ENCODE peak calls at places on chromosomes 12 and 14, in six cellular contexts. X is head of caudate nucleus, A is T-cell, G is GM13976, R is M059J, B is AG10803. Z is an unnamed sample.

GRCh38 chr12:68175566-68176033 is 16.1 kb upstream of the IFNG start:
- DNase-seq in X (no peak), A (peak), G (peak), R (peak), B (no peak), Z (no peak)

GRCh38 chr12:90712671-90713070 is 242.3 kb downstream of the CCER1 start:
- DNase-seq in X (no peak), A (no peak), G (no peak), R (peak), B (peak), Z (no peak)

GRCh38 chr12:83841620-83842019 is 1071.0 kb downstream of the SLC6A15 start:
- DNase-seq in X (no peak), A (no peak), G (no peak), R (no peak), B (peak), Z (no peak)

GRCh38 chr14:38143651-38144505 is 63.8 kb upstream of the SSTR1 start:
- DNase-seq in X (no peak), A (no peak), G (no peak), R (peak), B (peak), Z (no peak)

GRCh38 chr12:116249938-116250337 is 27.6 kb downstream of the MED13L start:
- DNase-seq in X (no peak), A (no peak), G (no peak), R (no peak), B (no peak), Z (no peak)

GRCh38 chr12:7834701-7835100 is 38.0 kb downstream of the SLC2A14 start:
- DNase-seq in X (no peak), A (no peak), G (no peak), R (peak), B (no peak), Z (no peak)

GRCh38 chr14:51094282-51094821 is 553 bp downstream of the TRIM9 start:
- DNase-seq in X (peak), A (no peak), G (peak), R (peak), B (no peak), Z (no peak)

GRCh38 chr12:63319936-63320633 is 169.1 kb upstream of the AVPR1A start:
- DNase-seq in X (no peak), A (no peak), G (no peak), R (peak), B (no peak), Z (no peak)

GRCh38 chr14:68379510-68380303 is 413.2 kb downstream of the ZFP36L1 start:
- DNase-seq in X (no peak), A (no peak), G (no peak), R (peak), B (peak), Z (no peak)

GRCh38 chr12:57276935-57277563 is 26.1 kb upstream of the STAC3 start:
- DNase-seq in X (no peak), A (no peak), G (peak), R (peak), B (peak), Z (no peak)

GRCh38 chr12:45415393-45415817 is 199.5 kb downstream of the ANO6 start:
- DNase-seq in X (no peak), A (no peak), G (peak), R (peak), B (peak), Z (no peak)

GRCh38 chr14:102171173-102172020 is 31.7 kb downstream of the WDR20 start:
- DNase-seq in X (no peak), A (no peak), G (no peak), R (no peak), B (no peak), Z (no peak)

GRCh38 chr12:65800928-65801327 is 23.4 kb upstream of the HMGA2 start:
- DNase-seq in X (no peak), A (no peak), G (no peak), R (no peak), B (peak), Z (no peak)

GRCh38 chr12:60205500-60205899 is 609.7 kb downstream of the SLC16A7 start:
- DNase-seq in X (no peak), A (no peak), G (no peak), R (peak), B (peak), Z (no peak)

GRCh38 chr12:131378861-131379665 is 331.8 kb upstream of the SFSWAP start:
- DNase-seq in X (no peak), A (no peak), G (no peak), R (no peak), B (no peak), Z (no peak)

GRCh38 chr14:52033131-52033642 is 35.7 kb downstream of the NID2 start:
- DNase-seq in X (no peak), A (no peak), G (no peak), R (peak), B (peak), Z (no peak)

GRCh38 chr12:32261638-32262037 is 137.7 kb upstream of the FGD4 start:
- DNase-seq in X (no peak), A (no peak), G (no peak), R (no peak), B (no peak), Z (no peak)

GRCh38 chr14:93317200-93317599 is 15.6 kb downstream of the BTBD7 start:
- DNase-seq in X (no peak), A (no peak), G (no peak), R (no peak), B (no peak), Z (no peak)

GRCh38 chr14:73887116-73887490 is 444 bp downstream of the ZNF410 start:
- DNase-seq in X (no peak), A (no peak), G (no peak), R (no peak), B (peak), Z (no peak)

GRCh38 chr14:74737753-74738325 is 24.9 kb downstream of the FCF1 start:
- DNase-seq in X (no peak), A (no peak), G (no peak), R (peak), B (peak), Z (no peak)

GRCh38 chr12:105706321-105706972 is 376.0 kb downstream of the C12orf75 start:
- DNase-seq in X (no peak), A (no peak), G (no peak), R (peak), B (peak), Z (no peak)